ENCODE peak calls at places on chromosomes 4 and X, in five cellular contexts. One of them, this sample, is unnamed.

GRCh38 chr4:120683902-120684540 is 238.5 kb downstream of the PRDM5 start:
- DNase-seq in K562: no peak
- DNase-seq in A549: no peak
- DNase-seq in breast epithelium: no peak
- DNase-seq in Peyer's patch: no peak
- DNase-seq in this sample: no peak

GRCh38 chr4:122688529-122688928 is 44.0 kb upstream of the BBS12 start:
- DNase-seq in A549: no peak
- DNase-seq in K562: no peak
- DNase-seq in breast epithelium: no peak
- DNase-seq in Peyer's patch: no peak
- DNase-seq in this sample: no peak

GRCh38 chr4:48546336-48546735 is 56.3 kb downstream of the ZAR1 start:
- DNase-seq in K562: peak; percentile 21
- DNase-seq in A549: no peak
- DNase-seq in Peyer's patch: no peak
- DNase-seq in breast epithelium: no peak
- DNase-seq in this sample: no peak

GRCh38 chr4:147813107-147813773 is 81.4 kb downstream of the ARHGAP10 start:
- DNase-seq in K562: no peak
- DNase-seq in breast epithelium: no peak
- DNase-seq in A549: no peak
- DNase-seq in Peyer's patch: no peak
- DNase-seq in this sample: no peak

GRCh38 chrX:129833153-129834004 is 10.3 kb downstream of the ZDHHC9 start:
- DNase-seq in K562: no peak
- DNase-seq in A549: no peak
- DNase-seq in breast epithelium: no peak
- DNase-seq in Peyer's patch: no peak
- DNase-seq in this sample: no peak

GRCh38 chrX:14776901-14777300 is 96.0 kb downstream of the FANCB start:
- DNase-seq in A549: no peak
- DNase-seq in breast epithelium: no peak
- DNase-seq in K562: no peak
- DNase-seq in Peyer's patch: no peak
- DNase-seq in this sample: no peak

GRCh38 chr4:154836513-154836912 is 55.4 kb downstream of the RBM46 start:
- DNase-seq in breast epithelium: no peak
- DNase-seq in K562: no peak
- DNase-seq in A549: no peak
- DNase-seq in Peyer's patch: no peak
- DNase-seq in this sample: no peak

GRCh38 chr4:86117781-86118302 is 242.0 kb downstream of the MAPK10 start:
- DNase-seq in breast epithelium: no peak
- DNase-seq in A549: no peak
- DNase-seq in Peyer's patch: no peak
- DNase-seq in K562: no peak
- DNase-seq in this sample: no peak

GRCh38 chrX:140712413-140713173 is 3.0 kb downstream of the LINC00632 start:
- DNase-seq in Peyer's patch: peak; percentile 34
- DNase-seq in K562: no peak
- DNase-seq in A549: peak; percentile 1
- DNase-seq in breast epithelium: peak; percentile 32
- DNase-seq in this sample: peak; percentile 12

GRCh38 chr4:10102981-10103330 is 13.6 kb downstream of the WDR1 start:
- DNase-seq in breast epithelium: no peak
- DNase-seq in K562: no peak
- DNase-seq in Peyer's patch: no peak
- DNase-seq in A549: no peak
- DNase-seq in this sample: no peak

GRCh38 chr4:10101559-10102192 is 14.9 kb downstream of the WDR1 start:
- DNase-seq in breast epithelium: peak; percentile 81
- DNase-seq in A549: no peak
- DNase-seq in K562: no peak
- DNase-seq in Peyer's patch: no peak
- DNase-seq in this sample: no peak

GRCh38 chr4:10100734-10101216 is 15.8 kb downstream of the WDR1 start:
- DNase-seq in breast epithelium: no peak
- DNase-seq in A549: no peak
- DNase-seq in K562: no peak
- DNase-seq in Peyer's patch: no peak
- DNase-seq in this sample: no peak

GRCh38 chr4:10104211-10104990 is 12.2 kb downstream of the WDR1 start:
- DNase-seq in breast epithelium: no peak
- DNase-seq in A549: no peak
- DNase-seq in Peyer's patch: no peak
- DNase-seq in K562: no peak
- DNase-seq in this sample: no peak

GRCh38 chr4:10102193-10102980 is 14.2 kb downstream of the WDR1 start:
- DNase-seq in Peyer's patch: no peak
- DNase-seq in breast epithelium: no peak
- DNase-seq in A549: no peak
- DNase-seq in K562: no peak
- DNase-seq in this sample: no peak
- TF ChIP-seq POLR2A in Peyer's patch: no peak
- TF ChIP-seq POLR2A in breast epithelium: no peak
- TF ChIP-seq POLR2A in A549: no peak
- TF ChIP-seq POLR2A in K562: no peak
- TF ChIP-seq POLR2A in this sample: no peak

GRCh38 chrX:65034292-65034640 is 58.0 kb upstream of the ZC4H2 start:
- DNase-seq in K562: no peak
- DNase-seq in A549: no peak
- DNase-seq in Peyer's patch: no peak
- DNase-seq in breast epithelium: no peak
- DNase-seq in this sample: no peak

GRCh38 chrX:65035451-65035779 is 59.2 kb upstream of the ZC4H2 start:
- DNase-seq in breast epithelium: no peak
- DNase-seq in K562: peak; percentile 5
- DNase-seq in A549: no peak
- DNase-seq in Peyer's patch: no peak
- DNase-seq in this sample: no peak

DNA sequence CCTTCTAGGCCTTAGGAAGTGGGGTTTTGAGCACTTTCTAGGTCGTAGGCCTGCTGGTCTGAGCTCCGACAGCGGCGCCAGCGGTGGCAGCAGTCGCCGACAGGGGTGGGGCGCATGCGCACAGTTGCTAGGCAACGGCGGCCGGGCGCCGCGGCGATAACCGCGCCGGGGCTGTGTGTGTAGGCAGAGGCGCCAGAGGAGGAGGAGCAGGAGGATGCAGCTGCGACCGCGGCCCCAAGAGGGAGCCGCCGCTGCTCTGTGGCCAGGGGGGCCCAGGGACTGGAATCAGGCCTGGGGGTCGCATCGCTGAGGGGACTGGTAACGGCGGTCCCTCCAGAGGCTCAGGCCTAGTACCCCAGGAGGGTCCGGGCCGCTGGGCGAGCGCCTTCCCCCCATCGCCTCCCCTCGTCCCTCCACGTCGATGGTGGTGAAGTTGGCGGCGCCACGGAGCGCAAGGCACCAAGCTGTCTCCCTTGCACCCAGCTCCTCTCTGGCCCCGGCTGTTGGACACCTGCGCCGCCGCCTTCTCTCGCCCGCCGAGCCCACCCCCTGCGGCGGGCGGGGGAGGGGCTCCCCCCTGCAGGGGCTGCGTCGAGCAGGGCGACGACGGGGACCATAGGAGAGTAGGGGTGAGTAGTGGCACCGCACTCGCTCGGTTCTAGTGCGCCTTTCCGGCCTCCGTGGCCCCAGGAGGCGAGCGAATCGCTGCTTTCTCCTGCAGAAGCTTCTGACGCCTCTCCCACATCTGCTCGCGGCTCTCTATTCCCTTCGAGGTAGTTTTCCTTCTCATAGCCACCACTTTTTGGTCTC is 58.6 kb upstream of the ZC4H2 start:
- DNase-seq in A549: peak; percentile 25
- DNase-seq in breast epithelium: peak; percentile 45
- DNase-seq in Peyer's patch: peak; percentile 85
- DNase-seq in K562: peak; percentile 89
- DNase-seq in this sample: no peak
- TF ChIP-seq POLR2A in A549: no peak
- TF ChIP-seq POLR2A in breast epithelium: no peak
- TF ChIP-seq POLR2A in Peyer's patch: peak; percentile 30
- TF ChIP-seq POLR2A in K562: peak; percentile 33
- TF ChIP-seq POLR2A in this sample: no peak

GRCh38 chrX:49878834-49879655 is at the start of gene USP27X:
- DNase-seq in Peyer's patch: peak; percentile 83
- DNase-seq in breast epithelium: peak; percentile 58
- DNase-seq in A549: peak; percentile 40
- DNase-seq in K562: peak; percentile 85
- DNase-seq in this sample: peak; percentile 30
- TF ChIP-seq POLR2A in Peyer's patch: no peak
- TF ChIP-seq POLR2A in breast epithelium: peak; percentile 30
- TF ChIP-seq POLR2A in A549: peak; percentile 46
- TF ChIP-seq POLR2A in K562: no peak
- TF ChIP-seq POLR2A in this sample: peak; percentile 35

GRCh38 chr4:3407930-3408792 is 33.6 kb upstream of the HGFAC start:
- DNase-seq in breast epithelium: no peak
- DNase-seq in K562: no peak
- DNase-seq in A549: no peak
- DNase-seq in Peyer's patch: peak; percentile 7
- DNase-seq in this sample: no peak
- TF ChIP-seq POLR2A in breast epithelium: no peak
- TF ChIP-seq POLR2A in K562: no peak
- TF ChIP-seq POLR2A in A549: no peak
- TF ChIP-seq POLR2A in Peyer's patch: no peak
- TF ChIP-seq POLR2A in this sample: no peak

GRCh38 chrX:155881158-155881993 is at the start of gene VAMP7:
- DNase-seq in K562: peak; percentile 89
- DNase-seq in A549: peak; percentile 56
- DNase-seq in breast epithelium: peak; percentile 79
- DNase-seq in Peyer's patch: peak; percentile 87
- DNase-seq in this sample: peak; percentile 68
- TF ChIP-seq POLR2A in K562: peak; percentile 96
- TF ChIP-seq POLR2A in A549: peak; percentile 89
- TF ChIP-seq POLR2A in breast epithelium: peak; percentile 45
- TF ChIP-seq POLR2A in Peyer's patch: peak; percentile 78
- TF ChIP-seq POLR2A in this sample: peak; percentile 82